ENCODE peak calls at places on chromosomes 2 and 18, in six cellular contexts. One of them, this sample, is unnamed.

GRCh38 chr2:143937563-143938346 is 582.2 kb downstream of the ZEB2 start:
- DNase-seq in foreskin melanocyte: peak
- DNase-seq in anterior cingulate cortex: no peak
- DNase-seq in cardiac muscle cell: peak
- DNase-seq in stimulated activated CD8-positive, alpha-beta memory T cell treated with anti-CD3 and anti-CD28 coated beads, Interleukin-7, amount 100 ng/mL, for 4 hours: no peak
- DNase-seq in HTR-8/SVneo: no peak
- DNase-seq in this sample: no peak

GRCh38 chr2:88074854-88075292 is 7.2 kb downstream of the SMYD1 start:
- DNase-seq in foreskin melanocyte: no peak
- DNase-seq in anterior cingulate cortex: no peak
- DNase-seq in cardiac muscle cell: peak
- DNase-seq in stimulated activated CD8-positive, alpha-beta memory T cell treated with anti-CD3 and anti-CD28 coated beads, Interleukin-7, amount 100 ng/mL, for 4 hours: no peak
- DNase-seq in HTR-8/SVneo: no peak
- DNase-seq in this sample: no peak

GRCh38 chr2:180539541-180539940 is 440.9 kb upstream of the UBE2E3 start:
- DNase-seq in foreskin melanocyte: no peak
- DNase-seq in anterior cingulate cortex: no peak
- DNase-seq in cardiac muscle cell: no peak
- DNase-seq in stimulated activated CD8-positive, alpha-beta memory T cell treated with anti-CD3 and anti-CD28 coated beads, Interleukin-7, amount 100 ng/mL, for 4 hours: no peak
- DNase-seq in HTR-8/SVneo: no peak
- DNase-seq in this sample: no peak

GRCh38 chr18:2855560-2856350 is 8.9 kb downstream of the EMILIN2 start:
- DNase-seq in foreskin melanocyte: no peak
- DNase-seq in anterior cingulate cortex: no peak
- DNase-seq in cardiac muscle cell: no peak
- DNase-seq in stimulated activated CD8-positive, alpha-beta memory T cell treated with anti-CD3 and anti-CD28 coated beads, Interleukin-7, amount 100 ng/mL, for 4 hours: no peak
- DNase-seq in HTR-8/SVneo: no peak
- DNase-seq in this sample: no peak

GRCh38 chr2:201831469-201831868 is 25.1 kb downstream of the CDK15 start:
- DNase-seq in foreskin melanocyte: no peak
- DNase-seq in anterior cingulate cortex: no peak
- DNase-seq in cardiac muscle cell: no peak
- DNase-seq in stimulated activated CD8-positive, alpha-beta memory T cell treated with anti-CD3 and anti-CD28 coated beads, Interleukin-7, amount 100 ng/mL, for 4 hours: no peak
- DNase-seq in HTR-8/SVneo: no peak
- DNase-seq in this sample: no peak

GRCh38 chr2:240437861-240438809 is 2.7 kb downstream of the GPC1 start:
- DNase-seq in foreskin melanocyte: peak
- DNase-seq in anterior cingulate cortex: peak
- DNase-seq in cardiac muscle cell: peak
- DNase-seq in stimulated activated CD8-positive, alpha-beta memory T cell treated with anti-CD3 and anti-CD28 coated beads, Interleukin-7, amount 100 ng/mL, for 4 hours: peak
- DNase-seq in HTR-8/SVneo: peak
- DNase-seq in this sample: peak

GRCh38 chr2:289362-290089 is 1.6 kb upstream of the ALKAL2 start:
- DNase-seq in foreskin melanocyte: no peak
- DNase-seq in anterior cingulate cortex: no peak
- DNase-seq in cardiac muscle cell: peak
- DNase-seq in stimulated activated CD8-positive, alpha-beta memory T cell treated with anti-CD3 and anti-CD28 coated beads, Interleukin-7, amount 100 ng/mL, for 4 hours: no peak
- DNase-seq in HTR-8/SVneo: no peak
- DNase-seq in this sample: no peak

GRCh38 chr18:70413455-70413854 is 124.6 kb downstream of the SOCS6 start:
- DNase-seq in foreskin melanocyte: no peak
- DNase-seq in anterior cingulate cortex: no peak
- DNase-seq in cardiac muscle cell: no peak
- DNase-seq in stimulated activated CD8-positive, alpha-beta memory T cell treated with anti-CD3 and anti-CD28 coated beads, Interleukin-7, amount 100 ng/mL, for 4 hours: no peak
- DNase-seq in HTR-8/SVneo: no peak
- DNase-seq in this sample: no peak

GRCh38 chr2:144082777-144083176 is 437.1 kb downstream of the ZEB2 start:
- DNase-seq in foreskin melanocyte: no peak
- DNase-seq in anterior cingulate cortex: no peak
- DNase-seq in cardiac muscle cell: no peak
- DNase-seq in stimulated activated CD8-positive, alpha-beta memory T cell treated with anti-CD3 and anti-CD28 coated beads, Interleukin-7, amount 100 ng/mL, for 4 hours: no peak
- DNase-seq in HTR-8/SVneo: no peak
- DNase-seq in this sample: no peak

GRCh38 chr2:73293534-73294171 is at the start of gene EGR4:
- DNase-seq in foreskin melanocyte: peak
- DNase-seq in anterior cingulate cortex: no peak
- DNase-seq in cardiac muscle cell: peak
- DNase-seq in stimulated activated CD8-positive, alpha-beta memory T cell treated with anti-CD3 and anti-CD28 coated beads, Interleukin-7, amount 100 ng/mL, for 4 hours: peak
- DNase-seq in HTR-8/SVneo: peak
- DNase-seq in this sample: peak

GRCh38 chr18:76126327-76126726 is 368.7 kb downstream of the ZNF516 start:
- DNase-seq in foreskin melanocyte: no peak
- DNase-seq in anterior cingulate cortex: no peak
- DNase-seq in cardiac muscle cell: no peak
- DNase-seq in stimulated activated CD8-positive, alpha-beta memory T cell treated with anti-CD3 and anti-CD28 coated beads, Interleukin-7, amount 100 ng/mL, for 4 hours: no peak
- DNase-seq in HTR-8/SVneo: no peak
- DNase-seq in this sample: peak

GRCh38 chr2:1697601-1698000 is 46.7 kb downstream of the PXDN start:
- DNase-seq in foreskin melanocyte: no peak
- DNase-seq in anterior cingulate cortex: no peak
- DNase-seq in cardiac muscle cell: no peak
- DNase-seq in stimulated activated CD8-positive, alpha-beta memory T cell treated with anti-CD3 and anti-CD28 coated beads, Interleukin-7, amount 100 ng/mL, for 4 hours: no peak
- DNase-seq in HTR-8/SVneo: no peak
- DNase-seq in this sample: no peak

GRCh38 chr18:44564922-44565321 is 115.8 kb upstream of the SETBP1 start:
- DNase-seq in foreskin melanocyte: no peak
- DNase-seq in anterior cingulate cortex: no peak
- DNase-seq in cardiac muscle cell: peak
- DNase-seq in stimulated activated CD8-positive, alpha-beta memory T cell treated with anti-CD3 and anti-CD28 coated beads, Interleukin-7, amount 100 ng/mL, for 4 hours: no peak
- DNase-seq in HTR-8/SVneo: no peak
- DNase-seq in this sample: peak

GRCh38 chr2:99974966-99975365 is 167.4 kb downstream of the AFF3 start:
- DNase-seq in foreskin melanocyte: no peak
- DNase-seq in anterior cingulate cortex: no peak
- DNase-seq in cardiac muscle cell: no peak
- DNase-seq in stimulated activated CD8-positive, alpha-beta memory T cell treated with anti-CD3 and anti-CD28 coated beads, Interleukin-7, amount 100 ng/mL, for 4 hours: no peak
- DNase-seq in HTR-8/SVneo: no peak
- DNase-seq in this sample: no peak

GRCh38 chr2:199202964-199203363 is 254.8 kb downstream of the SATB2 start:
- DNase-seq in foreskin melanocyte: no peak
- DNase-seq in anterior cingulate cortex: no peak
- DNase-seq in cardiac muscle cell: no peak
- DNase-seq in stimulated activated CD8-positive, alpha-beta memory T cell treated with anti-CD3 and anti-CD28 coated beads, Interleukin-7, amount 100 ng/mL, for 4 hours: no peak
- DNase-seq in HTR-8/SVneo: no peak
- DNase-seq in this sample: no peak

GRCh38 chr2:218405365-218406208 is 5.9 kb downstream of the CTDSP1 start:
- DNase-seq in foreskin melanocyte: peak
- DNase-seq in anterior cingulate cortex: no peak
- DNase-seq in cardiac muscle cell: no peak
- DNase-seq in stimulated activated CD8-positive, alpha-beta memory T cell treated with anti-CD3 and anti-CD28 coated beads, Interleukin-7, amount 100 ng/mL, for 4 hours: no peak
- DNase-seq in HTR-8/SVneo: no peak
- DNase-seq in this sample: no peak

This sample was measured in H4.